ENCODE peak calls at places on chromosomes 6 and 20, in seven cellular contexts. F is fibroblast of lung, X is stomach, K is WERI-Rb-1, I is K562, Z is cardiac fibroblast, D is heart left ventricle. P is an unnamed sample.

GRCh38 chr6:93550551-93551276 is 131.4 kb upstream of the EPHA7 start:
- DNase-seq in X (no peak), Z (no peak), I (no peak), K (no peak), F (peak), D (no peak), P (no peak)

GRCh38 chr20:39909447-39909846 is 779.6 kb downstream of the MAFB start:
- DNase-seq in I (no peak), F (no peak), D (peak), K (no peak), X (no peak), Z (no peak), P (no peak)

GRCh38 chr6:29924731-29925130 is 17.6 kb upstream of the HLA-A start:
- DNase-seq in F (no peak), D (no peak), X (no peak), K (no peak), Z (peak), I (no peak), P (no peak)

GRCh38 chr6:138034229-138034628 is 73.0 kb downstream of the PERP start:
- DNase-seq in Z (no peak), F (no peak), X (no peak), I (no peak), D (no peak), K (no peak), P (no peak)

GRCh38 chr20:48374986-48375715 is 452.6 kb downstream of the PREX1 start:
- DNase-seq in I (no peak), Z (no peak), D (no peak), K (no peak), F (no peak), X (no peak), P (no peak)

GRCh38 chr6:9745476-9745875 is 669.4 kb downstream of the TFAP2A start:
- DNase-seq in K (no peak), I (no peak), D (no peak), F (no peak), X (no peak), Z (no peak), P (peak)

GRCh38 chr6:169073311-169073710 is 180.3 kb downstream of the THBS2 start:
- DNase-seq in D (no peak), K (no peak), F (peak), X (no peak), I (no peak), Z (peak), P (peak)

GRCh38 chr20:3973705-3974104 is 41.7 kb downstream of the RNF24 start:
- DNase-seq in K (no peak), F (no peak), I (no peak), X (no peak), Z (no peak), D (no peak), P (no peak)

GRCh38 chr6:36349240-36349639 is 12.6 kb upstream of the BNIP5 start:
- DNase-seq in X (no peak), D (no peak), K (no peak), I (no peak), F (no peak), Z (no peak), P (no peak)

GRCh38 chr6:121912905-121913304 is 477.5 kb downstream of the GJA1 start:
- DNase-seq in F (no peak), Z (no peak), K (no peak), D (no peak), X (no peak), I (no peak), P (no peak)

GRCh38 chr6:53287336-53288225 is 61.2 kb downstream of the ELOVL5 start:
- DNase-seq in X (no peak), D (no peak), K (no peak), F (no peak), Z (peak), I (no peak), P (no peak)

GRCh38 chr20:57215426-57215825 is 51.0 kb downstream of the BMP7 start:
- DNase-seq in I (no peak), F (no peak), K (no peak), D (no peak), Z (no peak), X (no peak), P (no peak)

GRCh38 chr6:125201961-125202729 is 48.6 kb downstream of the TPD52L1 start:
- DNase-seq in I (peak), X (peak), K (no peak), D (no peak), F (peak), Z (peak), P (peak)

GRCh38 chr20:33970229-33970628 is 23.5 kb upstream of the RALY start:
- DNase-seq in I (no peak), Z (no peak), K (no peak), X (no peak), D (no peak), F (no peak), P (no peak)

GRCh38 chr6:139369568-139370046 is 4.8 kb downstream of the CITED2 start:
- DNase-seq in K (no peak), I (peak), D (no peak), Z (peak), X (no peak), F (peak), P (peak)

GRCh38 chr6:43271103-43271815 is 26.8 kb upstream of the SLC22A7 start:
- DNase-seq in I (no peak), F (no peak), Z (no peak), D (no peak), K (no peak), X (no peak), P (no peak)

GRCh38 chr6:139398658-139399057 is 24.2 kb upstream of the CITED2 start:
- DNase-seq in D (no peak), F (peak), K (no peak), X (no peak), I (no peak), Z (no peak), P (peak)

GRCh38 chr6:47932575-47932974 is 150.7 kb downstream of the OPN5 start:
- DNase-seq in Z (no peak), F (no peak), X (no peak), D (no peak), I (no peak), K (no peak), P (no peak)

GRCh38 chr6:95203153-95203754 is 374.1 kb upstream of the MANEA start:
- DNase-seq in X (no peak), K (peak), F (peak), D (no peak), Z (peak), I (peak), P (no peak)

GRCh38 chr6:71855406-71855805 is 30.9 kb upstream of the RIMS1 start:
- DNase-seq in Z (no peak), F (no peak), X (no peak), I (no peak), K (no peak), D (no peak), P (peak)

GRCh38 chr6:9252784-9253183 is 817.4 kb upstream of the SLC35B3 start:
- DNase-seq in Z (no peak), X (no peak), K (peak), D (no peak), F (no peak), I (no peak), P (no peak)

GRCh38 chr20:62361799-62362589 is 5.1 kb downstream of the LAMA5 start:
- DNase-seq in I (no peak), D (peak), F (no peak), X (no peak), Z (no peak), K (no peak), P (no peak)

GRCh38 chr6:76771076-76771634 is 692.1 kb downstream of the HTR1B start:
- DNase-seq in X (peak), F (no peak), D (peak), I (no peak), Z (peak), K (no peak), P (no peak)

GRCh38 chr20:62411479-62412193 is 4.6 kb upstream of the CABLES2 start:
- DNase-seq in X (peak), K (no peak), D (no peak), Z (no peak), F (no peak), I (no peak), P (no peak)

GRCh38 chr6:89655122-89655521 is 16.6 kb upstream of the LYRM2 start:
- DNase-seq in D (no peak), K (no peak), Z (no peak), X (no peak), I (no peak), F (no peak), P (no peak)

GRCh38 chr20:50373674-50374286 is 136.4 kb upstream of the PTPN1 start:
- DNase-seq in K (no peak), Z (peak), I (no peak), F (no peak), D (no peak), X (no peak), P (no peak)

GRCh38 chr20:5863040-5863811 is 87.1 kb downstream of the TRMT6 start:
- DNase-seq in K (peak), I (no peak), Z (peak), X (no peak), F (peak), D (no peak), P (peak)

GRCh38 chr6:94443701-94444100 is 1024.3 kb upstream of the EPHA7 start:
- DNase-seq in K (no peak), F (no peak), I (no peak), D (no peak), X (no peak), Z (no peak), P (no peak)

GRCh38 chr20:56359212-56360132 is 698 bp downstream of the FAM210B start:
- DNase-seq in I (no peak), F (peak), Z (peak), D (peak), X (peak), K (peak), P (peak)

GRCh38 chr20:15837563-15837962 is 735.7 kb downstream of the KIF16B start:
- DNase-seq in Z (no peak), D (no peak), K (no peak), I (no peak), X (no peak), F (no peak), P (no peak)

GRCh38 chr6:167589615-167589940 is 237.1 kb upstream of the AFDN start:
- DNase-seq in F (no peak), K (no peak), D (no peak), I (no peak), Z (no peak), X (no peak), P (no peak)
- H3K4me3 ChIP-seq in F (no peak), K (no peak), D (no peak), I (no peak), Z (no peak), X (no peak), P (no peak)

GRCh38 chr20:25223179-25223661 is 24.7 kb upstream of the PYGB start:
- DNase-seq in Z (peak), I (peak), D (no peak), F (peak), X (peak), K (peak), P (peak)
- TF ChIP-seq CTCF in Z (peak), I (peak), D (no peak), F (peak), X (peak), K (peak), P (no peak)

DNA sequence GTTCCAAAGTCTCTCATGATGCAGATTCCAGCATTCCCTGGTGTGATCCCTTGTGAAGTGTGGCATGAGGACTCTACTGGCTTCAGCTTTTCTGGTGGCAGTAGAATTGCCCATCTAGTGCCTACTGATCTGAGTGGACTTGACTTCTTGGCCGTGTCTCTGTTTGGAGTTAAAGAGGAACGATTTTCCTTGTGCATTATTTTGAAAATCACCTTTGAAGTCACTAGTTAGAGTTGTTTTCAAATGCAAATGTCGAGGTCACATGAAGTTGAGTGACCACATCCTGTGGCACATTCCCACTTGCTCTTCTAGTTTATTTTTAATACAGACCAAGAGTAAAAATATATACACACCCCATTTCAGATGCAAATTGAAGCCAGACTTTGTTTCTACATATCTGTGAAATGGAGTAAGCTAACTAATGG is 270.7 kb upstream of the TAB2 start:
- DNase-seq in F (no peak), D (no peak), Z (no peak), K (no peak), X (no peak), I (no peak), P (peak)
- H3K4me3 ChIP-seq in F (no peak), D (no peak), Z (no peak), K (no peak), X (no peak), I (no peak), P (no peak)

GRCh38 chr6:8085053-8085511 is 17.3 kb downstream of the EEF1E1 start:
- DNase-seq in D (no peak), X (peak), Z (peak), F (peak), I (no peak), K (no peak), P (peak)
- TF ChIP-seq CTCF in D (no peak), X (no peak), Z (no peak), F (no peak), I (no peak), K (no peak), P (no peak)

GRCh38 chr6:134317471-134318131 is at the start of gene SGK1:
- DNase-seq in F (peak), I (no peak), D (peak), K (no peak), X (no peak), Z (peak), P (peak)

GRCh38 chr6:134315189-134315588 is 2.7 kb downstream of the SGK1 start:
- DNase-seq in D (no peak), I (peak), X (no peak), Z (no peak), F (no peak), K (no peak), P (no peak)

GRCh38 chr6:134315974-134316391 is 1.9 kb downstream of the SGK1 start:
- DNase-seq in I (peak), Z (no peak), K (no peak), F (no peak), D (no peak), X (no peak), P (no peak)

GRCh38 chr6:134318396-134319281 is 727 bp upstream of the SGK1 start:
- DNase-seq in Z (no peak), K (no peak), D (no peak), F (no peak), I (no peak), X (no peak), P (no peak)

DNA sequence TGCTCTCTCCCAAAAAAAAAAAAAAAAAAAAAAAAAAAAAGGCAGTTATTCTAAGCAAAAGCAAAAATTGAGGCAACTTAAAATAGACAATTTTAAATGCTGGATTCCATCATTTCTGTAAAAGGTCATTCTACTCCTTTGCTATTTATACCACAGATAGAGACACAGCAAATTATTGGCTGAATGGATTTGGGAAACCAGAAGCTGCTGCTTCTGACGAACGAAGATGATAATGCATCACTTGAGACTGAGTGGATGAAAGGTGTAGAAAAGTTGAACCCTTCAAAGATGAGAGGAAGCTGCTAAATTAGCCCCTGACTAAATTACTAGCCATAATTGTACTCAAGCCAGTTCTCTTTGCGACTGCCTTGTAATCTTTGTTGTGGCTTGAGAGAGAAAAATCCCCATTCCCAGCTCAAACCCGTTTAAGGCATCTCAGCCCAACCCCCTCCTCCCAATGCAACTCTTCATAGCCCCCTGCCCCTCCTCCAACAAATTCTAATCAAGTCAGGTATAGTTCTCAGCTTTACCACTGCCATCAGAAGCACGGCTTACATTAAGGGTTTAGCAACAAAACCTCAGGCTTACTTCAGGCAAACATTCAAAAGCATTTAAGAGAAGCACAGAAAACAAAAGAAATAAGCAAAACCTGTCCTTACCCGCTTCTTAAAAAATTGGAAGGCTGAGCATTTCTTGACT is 1.0 kb downstream of the SGK1 start:
- DNase-seq in D (no peak), X (no peak), I (no peak), K (no peak), Z (no peak), F (no peak), P (no peak)
- H3K4me3 ChIP-seq in D (no peak), X (peak), I (no peak), K (no peak), Z (peak), F (peak), P (peak)

DNA sequence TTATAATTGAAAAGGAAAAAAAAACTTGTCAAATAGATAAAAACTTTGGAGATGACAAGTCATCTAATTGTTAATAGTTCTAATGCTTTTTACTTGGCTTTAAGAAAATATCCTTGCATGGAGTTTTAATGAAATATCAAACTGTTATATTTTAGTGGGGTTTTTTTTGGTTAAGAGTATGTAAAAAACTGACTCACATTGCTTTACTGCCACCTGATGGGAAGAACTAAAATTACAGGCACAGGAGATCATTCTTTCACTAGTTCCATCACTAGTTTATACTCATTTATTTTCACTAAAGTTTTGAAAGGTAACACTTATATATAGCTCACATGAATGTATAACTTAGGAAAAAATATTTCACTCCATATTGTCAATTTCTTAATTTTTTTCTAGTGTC is 309.1 kb downstream of the LMBRD1 start:
- DNase-seq in X (no peak), F (peak), I (peak), D (no peak), K (no peak), Z (peak), P (no peak)
- TF ChIP-seq CTCF in X (no peak), F (no peak), I (no peak), D (no peak), K (peak), Z (peak), P (peak)

GRCh38 chr6:155075938-155076337 is 80.8 kb downstream of the TIAM2 start:
- DNase-seq in D (no peak), Z (no peak), I (no peak), K (no peak), X (no peak), F (no peak), P (no peak)

GRCh38 chr6:155078331-155078745 is 83.2 kb downstream of the TIAM2 start:
- DNase-seq in F (no peak), X (no peak), D (no peak), K (peak), Z (no peak), I (peak), P (no peak)

GRCh38 chr6:155077784-155078183 is 82.7 kb downstream of the TIAM2 start:
- DNase-seq in F (no peak), Z (no peak), I (no peak), K (no peak), X (no peak), D (no peak), P (peak)

GRCh38 chr6:155079985-155080452 is 84.9 kb downstream of the TIAM2 start:
- DNase-seq in D (no peak), F (no peak), Z (no peak), I (peak), K (no peak), X (no peak), P (no peak)

DNA sequence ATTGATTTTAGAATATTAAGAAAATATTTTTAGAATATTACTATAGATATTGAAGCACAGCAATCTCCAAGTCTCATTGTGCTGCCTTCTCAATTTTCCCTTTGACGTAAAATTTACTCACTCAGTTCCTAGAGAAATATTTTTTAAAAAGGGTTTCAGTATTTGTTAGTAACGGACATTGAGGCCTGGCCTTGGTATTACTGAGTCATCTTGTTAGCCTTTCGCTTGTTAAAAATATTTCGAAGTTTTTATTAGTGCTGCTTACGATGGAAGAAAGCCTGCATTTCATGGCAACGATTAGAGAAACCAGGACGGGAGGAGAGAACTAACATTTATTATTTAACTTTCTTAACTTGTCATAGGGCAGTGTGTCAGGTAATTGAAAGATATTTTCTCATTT is 82.2 kb downstream of the TIAM2 start:
- DNase-seq in X (no peak), F (no peak), D (no peak), I (no peak), K (no peak), Z (no peak), P (peak)
- H3K4me3 ChIP-seq in X (no peak), F (no peak), D (no peak), I (no peak), K (no peak), Z (no peak), P (no peak)

DNA sequence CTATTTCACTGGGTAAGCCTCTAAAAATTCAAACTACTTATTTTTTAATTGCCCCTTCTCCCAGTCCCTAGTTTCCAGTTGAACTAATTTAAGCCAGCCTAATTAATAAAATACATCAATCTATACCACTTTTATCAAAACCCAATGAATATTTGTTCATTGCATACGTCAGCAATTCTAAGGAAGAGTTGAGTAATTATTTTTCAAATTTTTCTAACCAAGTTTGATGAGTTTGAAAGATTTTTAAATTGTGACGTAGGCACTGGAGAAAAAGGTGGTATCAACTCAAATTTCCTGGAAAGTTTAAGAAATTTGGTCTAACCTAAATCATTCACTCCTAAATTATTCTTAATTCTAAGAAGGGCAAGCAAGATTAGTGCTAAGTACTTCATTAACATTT is 35.7 kb downstream of the COL21A1 start:
- DNase-seq in K (no peak), D (no peak), X (no peak), I (no peak), F (no peak), Z (no peak), P (no peak)
- TF ChIP-seq CTCF in K (no peak), D (no peak), X (no peak), I (no peak), F (no peak), Z (no peak), P (no peak)

P was measured in AG10803.